ENCODE peak calls at places on chromosomes 6 and 20, in four cellular contexts. F is anterior cingulate cortex; Z is natural killer cell treated with Interleukin-12 subunit alpha and Interleukin-12 subunit beta and Interleukin-15 and Interleukin-18, amount 100 ng/mL, for 72 hours; U is left lung. P is an unnamed sample.

GRCh38 chr20:29689411-29690225 is 1567.8 kb upstream of the DEFB115 start:
- DNase-seq in U (no peak), F (no peak), Z (no peak), P (no peak)

GRCh38 chr6:155248021-155249001 is 15.5 kb upstream of the CLDN20 start:
- DNase-seq in Z (no peak), U (peak; percentile 80), F (no peak), P (peak; percentile 26)

GRCh38 chr6:43405354-43405753 is 22.0 kb upstream of the ABCC10 start:
- DNase-seq in F (no peak), U (no peak), Z (no peak), P (peak; percentile 52)

GRCh38 chr6:143806282-143807102 is 36.6 kb upstream of the LTV1 start:
- DNase-seq in F (no peak), Z (no peak), U (peak; percentile 63), P (peak; percentile 64)

GRCh38 chr6:52081237-52081636 is 6.2 kb downstream of the PKHD1 start:
- DNase-seq in Z (no peak), F (no peak), U (no peak), P (no peak)

GRCh38 chr6:39982720-39983119 is 48.5 kb upstream of the MOCS1 start:
- DNase-seq in U (no peak), Z (no peak), F (no peak), P (no peak)

GRCh38 chr20:7257719-7258466 is 490.4 kb downstream of the BMP2 start:
- DNase-seq in U (no peak), Z (no peak), F (no peak), P (no peak)

GRCh38 chr6:137264308-137265075 is 45.3 kb upstream of the IFNGR1 start:
- DNase-seq in F (no peak), Z (no peak), U (no peak), P (no peak)

GRCh38 chr6:11804706-11805105 is 26.1 kb upstream of the ADTRP start:
- DNase-seq in Z (no peak), F (no peak), U (no peak), P (peak; percentile 21)

GRCh38 chr6:121881974-121882667 is 446.7 kb downstream of the GJA1 start:
- DNase-seq in F (no peak), Z (no peak), U (no peak), P (peak; percentile 46)

GRCh38 chr6:158475344-158476302 is 84.3 kb upstream of the TMEM181 start:
- DNase-seq in U (no peak), Z (no peak), F (no peak), P (no peak)

GRCh38 chr6:2782825-2783187 is 17.6 kb downstream of the WRNIP1 start:
- DNase-seq in F (no peak), U (no peak), Z (no peak), P (no peak)

GRCh38 chr20:12177657-12178293 is 260.1 kb downstream of the BTBD3 start:
- DNase-seq in F (no peak), U (no peak), Z (no peak), P (peak; percentile 28)

GRCh38 chr20:19583532-19584175 is 174.4 kb upstream of the RIN2 start:
- DNase-seq in Z (no peak), U (peak; percentile 52), F (no peak), P (peak; percentile 22)

GRCh38 chr6:137089305-137089704 is 44.5 kb upstream of the IL20RA start:
- DNase-seq in F (no peak), U (no peak), Z (no peak), P (no peak)

GRCh38 chr6:137363805-137364138 is 130.4 kb downstream of the OLIG3 start:
- DNase-seq in Z (no peak), U (no peak), F (no peak), P (peak; percentile 17)